ENCODE peak calls at places on chromosome 7, in six cellular contexts. One of them, this sample, is unnamed.
A peak's percentile ranks its signal among the peaks of the same experiment; 100 is the strongest.

GRCh38 chr7:132526111-132526741 is 50.0 kb downstream of the PLXNA4 start:
- DNase-seq in mesenchymal stem cell: no peak
- DNase-seq in neuronal stem cell: no peak
- DNase-seq in IMR-90: no peak
- DNase-seq in H1: no peak
- DNase-seq in trophoblast cell: no peak
- DNase-seq in this sample: no peak

GRCh38 chr7:34748244-34749039 is 90.4 kb downstream of the NPSR1 start:
- DNase-seq in mesenchymal stem cell: peak; percentile 65
- DNase-seq in neuronal stem cell: no peak
- DNase-seq in IMR-90: peak; percentile 12
- DNase-seq in H1: no peak
- DNase-seq in trophoblast cell: peak; percentile 47
- DNase-seq in this sample: peak; percentile 38

GRCh38 chr7:142357953-142358520 is 100.2 kb upstream of the PRSS58 start:
- DNase-seq in mesenchymal stem cell: peak; percentile 77
- DNase-seq in neuronal stem cell: peak; percentile 48
- DNase-seq in IMR-90: peak; percentile 83
- DNase-seq in H1: no peak
- DNase-seq in trophoblast cell: peak; percentile 73
- DNase-seq in this sample: peak; percentile 64

GRCh38 chr7:19016140-19016539 is 101.3 kb downstream of the TWIST1 start:
- DNase-seq in mesenchymal stem cell: peak; percentile 54
- DNase-seq in neuronal stem cell: no peak
- DNase-seq in IMR-90: peak; percentile 80
- DNase-seq in H1: no peak
- DNase-seq in trophoblast cell: peak; percentile 70
- DNase-seq in this sample: no peak

GRCh38 chr7:131538071-131538790 is 18.2 kb downstream of the PODXL start:
- DNase-seq in mesenchymal stem cell: no peak
- DNase-seq in neuronal stem cell: no peak
- DNase-seq in IMR-90: peak; percentile 23
- DNase-seq in H1: no peak
- DNase-seq in trophoblast cell: no peak
- DNase-seq in this sample: no peak

GRCh38 chr7:151940048-151940845 is 16.0 kb upstream of the GALNTL5 start:
- DNase-seq in mesenchymal stem cell: peak; percentile 24
- DNase-seq in neuronal stem cell: no peak
- DNase-seq in IMR-90: peak; percentile 62
- DNase-seq in H1: no peak
- DNase-seq in trophoblast cell: peak; percentile 11
- DNase-seq in this sample: no peak

GRCh38 chr7:116348356-116348755 is 138.0 kb downstream of the TES start:
- DNase-seq in mesenchymal stem cell: no peak
- DNase-seq in neuronal stem cell: no peak
- DNase-seq in IMR-90: no peak
- DNase-seq in H1: no peak
- DNase-seq in trophoblast cell: peak; percentile 34
- DNase-seq in this sample: no peak

GRCh38 chr7:25950488-25951413 is 201.2 kb upstream of the NFE2L3 start:
- DNase-seq in mesenchymal stem cell: peak; percentile 85
- DNase-seq in neuronal stem cell: peak; percentile 91
- DNase-seq in IMR-90: peak; percentile 4
- DNase-seq in H1: peak; percentile 96
- DNase-seq in trophoblast cell: peak; percentile 98
- DNase-seq in this sample: peak; percentile 98

GRCh38 chr7:107697246-107698044 is 36.8 kb downstream of the SLC26A4 start:
- DNase-seq in mesenchymal stem cell: no peak
- DNase-seq in neuronal stem cell: no peak
- DNase-seq in IMR-90: no peak
- DNase-seq in H1: no peak
- DNase-seq in trophoblast cell: no peak
- DNase-seq in this sample: no peak

GRCh38 chr7:22896917-22897316 is 74.3 kb upstream of the TOMM7 start:
- DNase-seq in mesenchymal stem cell: no peak
- DNase-seq in neuronal stem cell: no peak
- DNase-seq in IMR-90: no peak
- DNase-seq in H1: no peak
- DNase-seq in trophoblast cell: peak; percentile 7
- DNase-seq in this sample: peak; percentile 51

GRCh38 chr7:132249591-132249971 is 326.7 kb downstream of the PLXNA4 start:
- DNase-seq in mesenchymal stem cell: no peak
- DNase-seq in neuronal stem cell: no peak
- DNase-seq in IMR-90: no peak
- DNase-seq in H1: peak; percentile 44
- DNase-seq in trophoblast cell: peak; percentile 19
- DNase-seq in this sample: peak; percentile 68

DNA sequence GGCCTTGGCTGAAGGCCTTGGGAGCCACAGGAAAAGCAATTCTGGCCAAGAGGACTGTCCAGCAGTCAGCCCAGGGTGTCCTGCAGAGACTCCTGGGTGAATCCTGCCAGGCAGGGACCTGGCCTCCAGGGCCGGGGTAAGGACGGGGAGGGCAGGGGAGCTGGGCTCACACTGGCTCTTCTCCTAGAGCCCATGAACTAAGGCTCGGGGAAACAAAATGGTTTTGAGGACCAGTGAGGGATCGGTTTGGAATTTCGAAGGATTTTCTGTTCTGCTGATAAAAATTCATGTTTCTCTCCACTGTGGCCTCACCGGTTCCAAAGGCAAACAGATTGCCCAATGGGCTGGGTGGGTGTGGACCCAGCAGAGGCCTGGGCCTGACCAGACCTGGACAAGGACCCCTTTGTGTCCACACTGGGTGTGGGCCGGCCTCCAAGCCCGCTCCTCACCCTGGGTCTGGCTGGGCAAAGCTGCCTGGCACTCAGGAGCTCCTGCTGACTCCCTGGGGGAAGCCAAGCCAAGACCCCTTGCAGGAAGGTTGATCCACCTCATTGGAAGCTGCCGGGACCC is 27.3 kb downstream of the FAM20C start:
- DNase-seq in mesenchymal stem cell: no peak
- DNase-seq in neuronal stem cell: no peak
- DNase-seq in IMR-90: no peak
- DNase-seq in H1: no peak
- DNase-seq in trophoblast cell: no peak
- DNase-seq in this sample: no peak
- H2BK5ac ChIP-seq in mesenchymal stem cell: no peak overlapping the region
- H2BK5ac ChIP-seq in neuronal stem cell: peak overlapping the region; percentile 53
- H2BK5ac ChIP-seq in IMR-90: peak overlapping the region; percentile 10
- H2BK5ac ChIP-seq in H1: no peak overlapping the region
- H2BK5ac ChIP-seq in trophoblast cell: no peak overlapping the region
- H2BK5ac ChIP-seq in this sample: no peak overlapping the region

DNA sequence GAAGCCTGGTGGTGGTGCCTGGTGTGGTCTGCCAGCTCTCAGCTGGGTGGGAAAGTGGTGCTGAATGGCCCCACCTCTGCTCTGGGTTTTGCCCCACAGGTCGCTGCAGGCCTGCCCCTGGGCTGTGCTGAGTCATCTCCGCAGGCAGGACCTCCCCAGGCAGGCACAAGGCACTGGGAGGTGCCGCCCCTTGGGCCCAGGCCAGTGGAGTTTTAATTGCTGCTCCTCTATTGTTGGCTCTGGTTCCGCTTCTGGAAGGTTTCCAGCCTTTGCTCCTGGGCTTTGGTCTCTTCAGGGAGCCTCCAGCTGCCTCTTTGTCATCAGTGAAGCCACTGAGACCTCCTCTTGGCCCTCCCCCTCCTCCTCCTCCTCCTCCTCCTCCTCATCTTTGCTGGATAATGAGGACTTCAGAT is 180.3 kb upstream of the GRB10 start:
- DNase-seq in mesenchymal stem cell: peak; percentile 25
- DNase-seq in neuronal stem cell: no peak
- DNase-seq in IMR-90: no peak
- DNase-seq in H1: no peak
- DNase-seq in trophoblast cell: peak; percentile 69
- DNase-seq in this sample: peak; percentile 55
- H2AFZ ChIP-seq in mesenchymal stem cell: no peak overlapping the region
- H2AFZ ChIP-seq in neuronal stem cell: peak overlapping the region; percentile 29
- H2AFZ ChIP-seq in IMR-90: no peak overlapping the region
- H2AFZ ChIP-seq in H1: no peak overlapping the region
- H2AFZ ChIP-seq in trophoblast cell: no peak overlapping the region
- H2AFZ ChIP-seq in this sample: no peak overlapping the region

DNA sequence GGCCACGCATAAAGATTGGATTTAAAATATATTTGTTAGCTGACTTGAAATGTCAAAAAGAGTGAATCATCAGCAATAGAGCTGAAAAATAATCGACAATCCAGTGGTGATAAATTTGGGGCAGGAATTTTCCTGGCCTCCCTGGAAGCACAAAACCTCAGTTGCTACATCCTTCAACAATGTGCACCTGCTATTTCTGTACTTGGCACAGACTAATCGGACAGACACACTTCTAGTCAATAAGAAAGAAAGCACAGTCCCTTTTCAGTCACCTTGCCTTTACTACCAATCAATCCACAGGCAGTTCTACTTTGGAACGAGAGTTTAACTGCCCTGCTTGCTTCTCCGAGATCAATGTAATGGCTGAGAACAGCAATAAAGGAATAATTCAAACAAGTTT is 96.7 kb upstream of the NOBOX start:
- DNase-seq in mesenchymal stem cell: no peak
- DNase-seq in neuronal stem cell: no peak
- DNase-seq in IMR-90: no peak
- DNase-seq in H1: no peak
- DNase-seq in trophoblast cell: peak; percentile 44
- DNase-seq in this sample: no peak
- H2BK5ac ChIP-seq in mesenchymal stem cell: no peak overlapping the region
- H2BK5ac ChIP-seq in neuronal stem cell: no peak overlapping the region
- H2BK5ac ChIP-seq in IMR-90: no peak overlapping the region
- H2BK5ac ChIP-seq in H1: no peak overlapping the region
- H2BK5ac ChIP-seq in trophoblast cell: no peak overlapping the region
- H2BK5ac ChIP-seq in this sample: no peak overlapping the region

GRCh38 chr7:157490465-157490912 is 153.7 kb downstream of the DNAJB6 start:
- DNase-seq in mesenchymal stem cell: peak; percentile 54
- DNase-seq in neuronal stem cell: no peak
- DNase-seq in IMR-90: peak; percentile 19
- DNase-seq in H1: no peak
- DNase-seq in trophoblast cell: peak; percentile 65
- DNase-seq in this sample: no peak
- H2AFZ ChIP-seq in mesenchymal stem cell: no peak overlapping the region
- H2AFZ ChIP-seq in neuronal stem cell: no peak overlapping the region
- H2AFZ ChIP-seq in IMR-90: no peak overlapping the region
- H2AFZ ChIP-seq in H1: no peak overlapping the region
- H2AFZ ChIP-seq in trophoblast cell: no peak overlapping the region
- H2AFZ ChIP-seq in this sample: no peak overlapping the region

GRCh38 chr7:20122073-20122472 is 95.1 kb downstream of the MACC1 start:
- DNase-seq in mesenchymal stem cell: no peak
- DNase-seq in neuronal stem cell: no peak
- DNase-seq in IMR-90: no peak
- DNase-seq in H1: no peak
- DNase-seq in trophoblast cell: no peak
- DNase-seq in this sample: no peak
- H2BK5ac ChIP-seq in mesenchymal stem cell: no peak overlapping the region
- H2BK5ac ChIP-seq in neuronal stem cell: no peak overlapping the region
- H2BK5ac ChIP-seq in IMR-90: no peak overlapping the region
- H2BK5ac ChIP-seq in H1: peak overlapping the region; percentile 96
- H2BK5ac ChIP-seq in trophoblast cell: no peak overlapping the region
- H2BK5ac ChIP-seq in this sample: no peak overlapping the region